ENCODE peak calls at places on chromosomes 1 and 21, in four cellular contexts. One of them, this sample, is unnamed.

GRCh38 chr1:94648225-94649007 is 106.9 kb upstream of the F3 start:
- DNase-seq in stomach: peak
- DNase-seq in right lobe of liver: no peak
- DNase-seq in transverse colon: peak
- DNase-seq in this sample: peak

GRCh38 chr1:47558601-47559593 is 121.1 kb downstream of the FOXD2 start:
- DNase-seq in stomach: peak
- DNase-seq in right lobe of liver: peak
- DNase-seq in transverse colon: peak
- DNase-seq in this sample: no peak

GRCh38 chr1:167263784-167264464 is 43.2 kb downstream of the POU2F1 start:
- DNase-seq in stomach: no peak
- DNase-seq in right lobe of liver: no peak
- DNase-seq in transverse colon: no peak
- DNase-seq in this sample: no peak

GRCh38 chr1:112704511-112704907 is 2.4 kb downstream of the RHOC start:
- DNase-seq in stomach: no peak
- DNase-seq in right lobe of liver: no peak
- DNase-seq in transverse colon: no peak
- DNase-seq in this sample: no peak

GRCh38 chr1:24635195-24635843 is 7.8 kb upstream of the SRRM1 start:
- DNase-seq in stomach: no peak
- DNase-seq in right lobe of liver: no peak
- DNase-seq in transverse colon: no peak
- DNase-seq in this sample: no peak

GRCh38 chr1:29706936-29707335 is 470.6 kb downstream of the PTPRU start:
- DNase-seq in stomach: no peak
- DNase-seq in right lobe of liver: no peak
- DNase-seq in transverse colon: no peak
- DNase-seq in this sample: no peak

GRCh38 chr1:24009406-24009805 is 29.3 kb upstream of the SRSF10 start:
- DNase-seq in stomach: no peak
- DNase-seq in right lobe of liver: no peak
- DNase-seq in transverse colon: no peak
- DNase-seq in this sample: no peak

GRCh38 chr1:12433323-12434053 is 184.5 kb downstream of the DHRS3 start:
- DNase-seq in stomach: peak
- DNase-seq in right lobe of liver: peak
- DNase-seq in transverse colon: peak
- DNase-seq in this sample: no peak

GRCh38 chr1:121417289-121417955 is 232.6 kb downstream of the SRGAP2C start:
- DNase-seq in stomach: no peak
- DNase-seq in right lobe of liver: no peak
- DNase-seq in transverse colon: no peak
- DNase-seq in this sample: no peak

GRCh38 chr1:29754608-29755375 is 518.5 kb downstream of the PTPRU start:
- DNase-seq in stomach: no peak
- DNase-seq in right lobe of liver: no peak
- DNase-seq in transverse colon: no peak
- DNase-seq in this sample: peak

GRCh38 chr1:27606708-27607238 is 2.8 kb upstream of the AHDC1 start:
- DNase-seq in stomach: no peak
- DNase-seq in right lobe of liver: no peak
- DNase-seq in transverse colon: no peak
- DNase-seq in this sample: no peak

GRCh38 chr1:87956766-87957165 is 628.1 kb downstream of the LMO4 start:
- DNase-seq in stomach: no peak
- DNase-seq in right lobe of liver: no peak
- DNase-seq in transverse colon: no peak
- DNase-seq in this sample: no peak

GRCh38 chr1:117570988-117571409 is 34.8 kb upstream of the TENT5C start:
- DNase-seq in stomach: peak
- DNase-seq in right lobe of liver: no peak
- DNase-seq in transverse colon: peak
- DNase-seq in this sample: peak

GRCh38 chr1:2372551-2373490 is 18.5 kb downstream of the MORN1 start:
- DNase-seq in stomach: no peak
- DNase-seq in right lobe of liver: peak
- DNase-seq in transverse colon: peak
- DNase-seq in this sample: no peak

GRCh38 chr1:201127755-201128455 is 921 bp upstream of the ASCL5 start:
- DNase-seq in stomach: no peak
- DNase-seq in right lobe of liver: no peak
- DNase-seq in transverse colon: no peak
- DNase-seq in this sample: no peak

GRCh38 chr1:219460561-219461511 is 152.1 kb downstream of the ZC3H11B start:
- DNase-seq in stomach: no peak
- DNase-seq in right lobe of liver: no peak
- DNase-seq in transverse colon: no peak
- DNase-seq in this sample: no peak

GRCh38 chr1:111441573-111442192 is 7.4 kb downstream of the WDR77 start:
- DNase-seq in stomach: peak
- DNase-seq in right lobe of liver: no peak
- DNase-seq in transverse colon: peak
- DNase-seq in this sample: no peak

GRCh38 chr1:54275349-54275748 is 75.4 kb downstream of the MRPL37 start:
- DNase-seq in stomach: peak
- DNase-seq in right lobe of liver: peak
- DNase-seq in transverse colon: peak
- DNase-seq in this sample: no peak

GRCh38 chr1:221162939-221163338 is 283.7 kb downstream of the HLX start:
- DNase-seq in stomach: no peak
- DNase-seq in right lobe of liver: no peak
- DNase-seq in transverse colon: no peak
- DNase-seq in this sample: no peak

DNA sequence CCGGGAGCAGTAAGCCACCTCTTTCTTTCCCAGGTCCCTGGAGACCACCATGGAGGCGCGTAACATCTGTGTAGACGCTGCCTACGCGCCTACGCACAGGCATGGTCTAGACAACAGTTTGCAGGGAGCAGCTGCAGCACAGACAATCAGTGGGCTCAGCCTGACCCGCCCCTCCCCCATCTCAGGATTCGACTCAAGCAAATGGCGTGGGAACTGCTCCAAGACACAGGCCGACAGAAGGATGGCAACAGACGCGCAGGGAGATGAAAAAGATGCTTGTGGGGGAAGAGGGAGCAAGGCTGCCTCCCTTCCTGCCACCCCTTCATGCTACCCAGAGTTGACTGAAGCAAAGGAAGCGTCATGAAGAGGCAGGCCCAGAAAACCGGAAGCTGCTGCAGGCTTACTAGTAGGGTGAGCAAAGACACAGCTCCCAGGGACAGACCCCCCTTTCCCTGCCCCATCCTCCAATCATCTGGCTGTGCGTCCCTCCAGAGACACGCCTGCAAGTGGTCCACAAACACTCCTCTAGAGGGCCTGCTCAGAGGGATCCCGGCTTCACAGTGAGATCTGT is 19.5 kb downstream of the STK40 start:
- DNase-seq in stomach: no peak
- DNase-seq in right lobe of liver: peak
- DNase-seq in transverse colon: no peak
- DNase-seq in this sample: no peak
- H3K4me3 ChIP-seq in stomach: no peak
- H3K4me3 ChIP-seq in right lobe of liver: no peak
- H3K4me3 ChIP-seq in transverse colon: no peak
- H3K4me3 ChIP-seq in this sample: peak

DNA sequence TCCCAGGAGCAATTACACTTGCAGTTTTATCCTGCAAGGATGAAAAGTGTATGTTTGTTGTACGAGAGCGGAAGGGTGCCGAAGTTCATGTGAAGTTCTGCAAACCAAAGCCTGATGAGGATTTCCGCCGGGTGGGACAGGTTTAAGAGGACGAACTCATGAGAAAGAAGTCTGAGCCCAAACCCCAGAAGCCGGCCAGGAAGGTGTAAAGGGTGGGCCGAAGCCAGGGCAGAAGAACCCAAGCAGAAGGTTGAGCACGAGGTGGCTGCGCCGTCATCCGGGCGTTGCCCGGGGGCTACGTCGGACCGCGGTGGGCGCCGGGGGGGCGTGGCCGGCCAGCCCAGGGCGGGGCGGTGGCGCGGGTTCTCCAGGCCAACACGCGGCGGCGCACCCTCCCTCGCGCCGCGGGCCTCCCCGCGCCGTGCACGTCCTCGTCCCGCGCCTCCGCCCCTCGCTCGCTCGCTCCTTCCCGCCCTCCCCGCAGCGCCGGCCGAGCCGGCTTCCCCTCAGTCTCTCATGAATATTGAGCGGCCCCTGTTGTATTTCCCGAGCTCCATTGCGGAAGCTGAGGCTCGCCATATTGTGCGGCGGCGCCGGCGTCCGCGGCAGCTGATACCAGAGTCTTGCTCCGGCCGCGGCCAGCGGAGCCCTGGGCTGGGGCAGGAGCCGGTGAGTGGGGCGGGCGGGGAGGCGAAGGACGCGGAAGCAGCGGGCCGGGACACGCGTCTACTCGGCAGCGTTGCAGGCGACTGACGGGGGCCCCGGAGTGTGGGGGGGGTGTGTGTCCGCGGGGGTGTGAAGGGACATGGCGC is at the start of gene RNF2:
- DNase-seq in stomach: peak
- DNase-seq in right lobe of liver: peak
- DNase-seq in transverse colon: peak
- DNase-seq in this sample: no peak
- TF ChIP-seq POLR2A in stomach: no peak
- TF ChIP-seq POLR2A in right lobe of liver: peak
- TF ChIP-seq POLR2A in transverse colon: peak
- TF ChIP-seq POLR2A in this sample: no peak

GRCh38 chr21:43829161-43829560 is 35.9 kb upstream of the AGPAT3 start:
- DNase-seq in stomach: no peak
- DNase-seq in right lobe of liver: no peak
- DNase-seq in transverse colon: no peak
- DNase-seq in this sample: no peak

GRCh38 chr21:43827015-43827611 is 37.7 kb downstream of the RRP1 start:
- DNase-seq in stomach: no peak
- DNase-seq in right lobe of liver: no peak
- DNase-seq in transverse colon: no peak
- DNase-seq in this sample: no peak

GRCh38 chr21:43832648-43833047 is 32.4 kb upstream of the AGPAT3 start:
- DNase-seq in stomach: no peak
- DNase-seq in right lobe of liver: no peak
- DNase-seq in transverse colon: no peak
- DNase-seq in this sample: no peak

GRCh38 chr21:43832158-43832550 is 32.9 kb upstream of the AGPAT3 start:
- DNase-seq in stomach: no peak
- DNase-seq in right lobe of liver: no peak
- DNase-seq in transverse colon: no peak
- DNase-seq in this sample: no peak

DNA sequence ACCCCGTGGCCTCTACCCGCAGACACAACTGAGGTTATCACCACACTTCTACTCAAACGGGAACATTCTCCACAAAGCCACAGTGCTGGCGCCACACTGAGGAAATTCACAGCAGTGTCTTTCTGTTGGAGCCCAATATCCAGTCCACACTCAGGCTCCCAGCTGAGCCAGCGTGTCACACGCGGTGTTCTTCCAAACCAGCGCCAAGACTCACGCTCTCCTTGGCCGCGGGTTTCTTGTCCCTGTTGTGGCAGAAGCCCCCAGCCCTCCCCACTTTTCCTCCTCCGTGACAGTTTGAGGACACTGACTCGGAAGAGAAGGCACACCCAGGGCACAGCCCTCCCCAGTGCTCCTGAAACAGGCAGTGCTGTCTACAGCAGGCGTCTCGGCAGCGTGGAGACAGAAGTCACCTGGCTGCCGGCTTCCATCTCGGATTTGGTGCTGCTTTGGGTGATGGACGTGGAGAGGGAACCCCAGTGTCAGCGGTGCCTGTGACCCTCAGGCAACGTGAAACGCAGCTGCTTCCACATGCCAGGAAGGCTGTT is 35.4 kb upstream of the AGPAT3 start:
- DNase-seq in stomach: no peak
- DNase-seq in right lobe of liver: no peak
- DNase-seq in transverse colon: no peak
- DNase-seq in this sample: no peak
- TF ChIP-seq CTCF in stomach: no peak
- TF ChIP-seq CTCF in right lobe of liver: no peak
- TF ChIP-seq CTCF in transverse colon: no peak
- TF ChIP-seq CTCF in this sample: no peak

DNA sequence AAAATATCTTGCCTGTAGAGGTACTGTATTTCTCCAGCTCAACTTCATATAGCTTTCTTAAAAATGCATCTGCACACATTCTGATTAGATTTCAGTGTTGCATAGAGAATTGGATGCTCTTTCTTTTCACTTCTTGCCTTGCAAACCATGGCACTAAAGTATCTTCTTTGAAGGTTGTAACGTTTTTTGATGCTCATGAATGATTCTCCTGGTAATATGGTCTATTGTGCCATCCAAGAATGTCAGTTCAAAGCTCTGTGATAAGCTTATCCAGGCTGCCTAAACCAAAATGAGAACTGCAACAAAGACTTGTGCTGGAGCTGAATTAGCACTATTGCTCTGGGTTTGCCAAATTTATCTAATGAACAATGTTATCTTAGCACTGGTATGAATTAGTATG is 1.9 kb downstream of the SGIP1 start:
- DNase-seq in stomach: no peak
- DNase-seq in right lobe of liver: no peak
- DNase-seq in transverse colon: no peak
- DNase-seq in this sample: no peak
- H3K4me3 ChIP-seq in stomach: no peak
- H3K4me3 ChIP-seq in right lobe of liver: no peak
- H3K4me3 ChIP-seq in transverse colon: no peak
- H3K4me3 ChIP-seq in this sample: no peak

GRCh38 chr21:46268371-46268770 is 17.0 kb downstream of the MCM3AP start:
- DNase-seq in stomach: no peak
- DNase-seq in right lobe of liver: no peak
- DNase-seq in transverse colon: no peak
- DNase-seq in this sample: no peak
- TF ChIP-seq POLR2A in stomach: no peak
- TF ChIP-seq POLR2A in right lobe of liver: no peak
- TF ChIP-seq POLR2A in transverse colon: no peak
- TF ChIP-seq POLR2A in this sample: no peak

GRCh38 chr1:18142471-18142870 is 34.9 kb downstream of the IGSF21 start:
- DNase-seq in stomach: no peak
- DNase-seq in right lobe of liver: no peak
- DNase-seq in transverse colon: no peak
- DNase-seq in this sample: no peak

GRCh38 chr1:18139198-18139981 is 31.8 kb downstream of the IGSF21 start:
- DNase-seq in stomach: no peak
- DNase-seq in right lobe of liver: no peak
- DNase-seq in transverse colon: no peak
- DNase-seq in this sample: no peak

GRCh38 chr1:18142969-18143368 is 35.4 kb downstream of the IGSF21 start:
- DNase-seq in stomach: no peak
- DNase-seq in right lobe of liver: no peak
- DNase-seq in transverse colon: no peak
- DNase-seq in this sample: no peak

GRCh38 chr1:18141661-18142060 is 34.1 kb downstream of the IGSF21 start:
- DNase-seq in stomach: no peak
- DNase-seq in right lobe of liver: no peak
- DNase-seq in transverse colon: no peak
- DNase-seq in this sample: no peak

DNA sequence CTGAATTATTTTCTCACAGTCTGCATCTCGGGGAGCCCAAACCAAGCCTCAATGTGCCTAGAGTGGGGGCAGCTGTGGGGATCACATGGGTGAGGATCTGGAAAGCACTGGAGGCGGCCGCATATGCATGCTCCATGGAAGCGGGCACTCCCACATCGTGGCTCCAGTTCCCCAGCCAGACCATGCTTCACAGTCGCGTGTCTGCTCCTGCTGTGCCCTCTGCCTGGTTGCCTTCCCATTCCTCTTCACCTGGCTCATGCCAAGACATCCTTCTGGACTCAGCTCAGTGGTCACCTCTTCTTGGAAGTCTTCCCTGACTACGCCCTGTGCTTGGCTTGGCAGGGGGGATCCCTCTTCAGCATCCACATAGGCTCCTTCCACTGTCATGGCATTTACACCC is 32.8 kb downstream of the IGSF21 start:
- DNase-seq in stomach: no peak
- DNase-seq in right lobe of liver: no peak
- DNase-seq in transverse colon: no peak
- DNase-seq in this sample: no peak
- TF ChIP-seq CTCF in stomach: no peak
- TF ChIP-seq CTCF in right lobe of liver: no peak
- TF ChIP-seq CTCF in transverse colon: no peak
- TF ChIP-seq CTCF in this sample: no peak

This sample was measured in vagina.